ENCODE peak calls at places on chromosome 17, in five cellular contexts. T is left ventricle myocardium inferior, J is OCI-LY7, C is ovary, D is heart left ventricle. G is an unnamed sample. For H3K4me1, the result is how much of the 10 kb centered on the place peaks cover.

GRCh38 chr17:61684172-61684571 is 93.2 kb upstream of the NACA2 start:
- DNase-seq in C (no peak), T (no peak), J (no peak), D (no peak), G (no peak)

GRCh38 chr17:47663997-47664941 is 14.6 kb downstream of the KPNB1 start:
- DNase-seq in T (no peak), J (peak), C (no peak), D (no peak), G (no peak)

GRCh38 chr17:61064087-61064951 is 335.3 kb upstream of the TBX2 start:
- DNase-seq in C (no peak), T (no peak), J (no peak), D (no peak), G (no peak)

GRCh38 chr17:750431-751037 is 1.5 kb downstream of the GEMIN4 start:
- DNase-seq in T (no peak), C (no peak), J (no peak), D (no peak), G (no peak)

GRCh38 chr17:66634193-66634592 is 200.7 kb upstream of the CACNG5 start:
- DNase-seq in D (no peak), C (no peak), T (no peak), J (no peak), G (no peak)

GRCh38 chr17:58081641-58082340 is 1.4 kb upstream of the DYNLL2 start:
- DNase-seq in C (no peak), T (no peak), J (no peak), D (no peak), G (no peak)

GRCh38 chr17:81142301-81143199 is 22.8 kb upstream of the PVALEF start:
- DNase-seq in C (peak), D (peak), J (peak), T (peak), G (peak)

GRCh38 chr17:77581480-77581879 is 377.0 kb upstream of the TNRC6C start:
- DNase-seq in J (no peak), C (no peak), D (no peak), T (no peak), G (no peak)

GRCh38 chr17:51768706-51769105 is 389.8 kb downstream of the CA10 start:
- DNase-seq in C (no peak), D (no peak), J (no peak), T (no peak), G (no peak)

GRCh38 chr17:6437466-6437865 is 2.5 kb upstream of the AIPL1 start:
- DNase-seq in D (no peak), C (no peak), T (no peak), J (no peak), G (no peak)

GRCh38 chr17:7380321-7380720 is 568 bp upstream of the TNK1 start:
- DNase-seq in D (no peak), T (peak), C (peak), J (no peak), G (peak)

GRCh38 chr17:82737981-82738877 is 2.8 kb downstream of the FN3K start:
- DNase-seq in C (peak), D (peak), J (no peak), T (peak), G (peak)

GRCh38 chr17:81043725-81044427 is 8.9 kb downstream of the BAIAP2 start:
- DNase-seq in J (no peak), C (no peak), D (no peak), T (no peak), G (peak)

GRCh38 chr17:49951362-49952080 is 17.5 kb upstream of the DLX4 start:
- DNase-seq in D (no peak), T (no peak), J (no peak), C (peak), G (no peak)

GRCh38 chr17:58317421-58318064 is 11.1 kb downstream of the TSPOAP1 start:
- DNase-seq in C (peak), T (no peak), J (peak), D (peak), G (no peak)

GRCh38 chr17:63498621-63499195 is 21.8 kb downstream of the ACE start:
- DNase-seq in T (no peak), J (no peak), D (no peak), C (no peak), G (no peak)

GRCh38 chr17:51000835-51001638 is 119.6 kb downstream of the SPAG9 start:
- DNase-seq in T (no peak), J (peak), C (no peak), D (no peak), G (peak)

GRCh38 chr17:6374761-6375312 is 60.1 kb downstream of the AIPL1 start:
- DNase-seq in D (no peak), J (no peak), C (no peak), T (no peak), G (no peak)

GRCh38 chr17:77106874-77107358 is 33.9 kb upstream of the SEC14L1 start:
- DNase-seq in T (no peak), C (no peak), D (no peak), J (peak), G (no peak)

GRCh38 chr17:71969500-71969899 is 151.3 kb upstream of the SOX9 start:
- DNase-seq in D (no peak), T (no peak), C (no peak), J (no peak), G (no peak)

GRCh38 chr17:62649570-62649969 is 22.1 kb downstream of the MRC2 start:
- DNase-seq in D (no peak), T (no peak), J (no peak), C (peak), G (no peak)

GRCh38 chr17:67685351-67685750 is 32.4 kb upstream of the NOL11 start:
- DNase-seq in J (no peak), T (no peak), C (no peak), D (no peak), G (no peak)

GRCh38 chr17:32759476-32759875 is 117.4 kb downstream of the MYO1D start:
- DNase-seq in C (no peak), J (no peak), T (no peak), D (no peak), G (no peak)

GRCh38 chr17:45222273-45222993 is 748 bp downstream of the FMNL1 start:
- DNase-seq in J (peak), D (no peak), C (no peak), T (no peak), G (no peak)
- H3K4me1 ChIP-seq in J (half or more), D (under half), C (under half), T (half or more), G (half or more)

GRCh38 chr17:4173771-4174170 is 30.8 kb downstream of the CYB5D2 start:
- DNase-seq in D (no peak), J (no peak), C (no peak), T (no peak), G (no peak)
- H3K27ac ChIP-seq in D (no peak), J (no peak), C (no peak), T (no peak), G (no peak)

GRCh38 chr17:40097931-40098845 is 2.2 kb downstream of the NR1D1 start:
- DNase-seq in T (peak), D (peak), J (no peak), C (peak), G (peak)
- H3K4me1 ChIP-seq in T (half or more), D (half or more), J (half or more), C (under half), G (half or more)

DNA sequence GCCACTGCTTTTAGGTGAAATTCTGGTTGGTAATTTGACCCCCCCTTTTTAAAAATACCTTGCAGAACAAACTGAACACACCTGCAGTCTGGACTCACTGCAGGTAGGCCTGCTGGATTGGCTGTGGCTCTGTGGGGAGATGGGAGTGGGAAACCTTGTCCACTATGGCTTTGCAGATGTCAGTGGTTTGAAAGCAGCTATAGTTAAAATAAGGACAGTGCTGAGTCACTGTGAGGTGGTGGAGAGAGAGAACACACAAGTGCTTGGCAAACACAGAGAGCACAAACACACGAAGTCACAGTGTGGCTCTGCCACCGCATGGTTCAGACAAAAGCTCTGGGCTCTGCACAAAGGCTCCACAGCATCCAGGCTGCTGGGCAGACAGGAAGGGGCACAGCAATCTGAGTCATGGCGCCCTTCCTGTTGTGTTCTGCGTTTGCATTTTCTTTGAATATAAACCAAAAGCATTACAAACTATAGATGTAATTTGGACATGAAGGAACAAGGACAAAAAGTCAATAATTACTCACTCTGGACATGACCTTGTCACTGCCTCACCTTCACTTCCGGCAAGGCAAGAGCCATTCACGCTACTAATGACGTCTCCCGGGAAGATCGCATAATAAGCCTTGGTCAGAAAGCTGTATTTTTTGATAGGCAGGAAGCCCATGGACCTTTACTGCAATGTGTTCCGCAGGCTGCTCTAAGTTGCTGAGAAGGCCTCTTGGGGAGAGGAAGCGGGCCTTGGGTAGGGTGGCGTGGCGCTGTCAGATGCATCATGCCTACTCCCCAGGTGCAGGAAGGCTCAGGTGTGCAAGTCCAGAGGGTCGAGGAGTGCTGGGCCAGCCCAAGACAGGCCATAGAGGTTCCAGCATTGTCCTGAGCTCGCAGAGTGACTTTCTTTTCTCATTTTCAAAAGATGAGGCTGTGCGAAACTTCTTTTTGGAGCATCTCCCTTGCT is 60.1 kb upstream of the MED9 start:
- DNase-seq in J (no peak), T (peak), C (no peak), D (no peak), G (peak)
- H3K27ac ChIP-seq in J (no peak), T (peak), C (no peak), D (peak), G (peak)

DNA sequence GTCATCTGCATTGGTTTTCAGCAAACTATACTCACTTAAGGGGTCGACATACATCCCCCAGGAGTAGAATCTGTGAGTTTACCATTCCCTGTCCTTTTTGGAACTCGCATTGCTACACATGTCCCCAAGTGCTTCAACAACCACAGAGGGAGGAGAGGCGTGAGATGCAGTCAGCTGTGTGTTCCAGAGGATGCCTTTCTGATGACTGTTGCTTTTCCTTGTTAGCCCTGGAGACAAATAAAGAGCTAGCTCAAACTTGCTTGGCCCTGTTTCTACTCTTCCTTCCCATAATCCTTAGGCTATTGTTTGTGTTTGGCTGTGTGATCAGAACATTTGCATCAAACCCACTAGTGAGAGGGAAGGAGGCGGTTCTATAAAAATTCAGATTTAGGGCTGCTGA is 264.0 kb downstream of the ENGASE start:
- DNase-seq in D (no peak), J (peak), T (no peak), C (no peak), G (no peak)
- H3K4me1 ChIP-seq in D (under half), J (half or more), T (under half), C (under half), G (under half)

GRCh38 chr17:36665417-36665816 is 64.0 kb downstream of the MRM1 start:
- DNase-seq in J (no peak), C (no peak), T (no peak), D (no peak), G (no peak)

GRCh38 chr17:36657763-36658490 is 56.5 kb downstream of the MRM1 start:
- DNase-seq in C (no peak), T (no peak), D (no peak), J (no peak), G (no peak)

GRCh38 chr17:36661047-36661666 is 59.8 kb downstream of the MRM1 start:
- DNase-seq in J (no peak), C (no peak), T (no peak), D (peak), G (no peak)

GRCh38 chr17:36657390-36657762 is 56.0 kb downstream of the MRM1 start:
- DNase-seq in D (no peak), T (no peak), C (no peak), J (no peak), G (no peak)

DNA sequence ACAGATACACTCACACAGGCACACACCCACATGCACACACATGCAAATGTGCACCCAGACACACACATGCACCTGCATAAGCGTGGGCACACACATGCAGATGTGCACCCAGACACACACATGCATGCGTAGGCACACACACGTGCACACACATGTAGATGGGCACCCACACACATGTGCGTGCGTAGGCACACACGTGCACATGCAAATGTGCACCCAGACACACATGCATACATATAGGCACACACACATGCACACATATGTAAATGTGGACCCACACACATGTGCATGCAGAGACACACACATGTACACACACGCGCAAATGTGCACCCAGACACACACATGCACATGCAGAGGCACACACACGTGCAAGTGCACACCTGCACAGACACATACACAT is 60.3 kb downstream of the MRM1 start:
- DNase-seq in C (no peak), D (peak), T (no peak), J (no peak), G (no peak)
- H3K27ac ChIP-seq in C (no peak), D (no peak), T (no peak), J (no peak), G (no peak)

GRCh38 chr17:28737316-28737715 is 6.5 kb upstream of the TRAF4 start:
- DNase-seq in J (no peak), D (no peak), T (no peak), C (no peak), G (no peak)

GRCh38 chr17:28735242-28735722 is 6.7 kb downstream of the NEK8 start:
- DNase-seq in C (no peak), T (no peak), D (peak), J (no peak), G (no peak)

GRCh38 chr17:28740406-28741357 is 3.1 kb upstream of the TRAF4 start:
- DNase-seq in J (no peak), D (no peak), C (peak), T (no peak), G (no peak)

GRCh38 chr17:28738680-28739384 is 5.0 kb upstream of the TRAF4 start:
- DNase-seq in D (no peak), C (no peak), T (no peak), J (peak), G (no peak)

DNA sequence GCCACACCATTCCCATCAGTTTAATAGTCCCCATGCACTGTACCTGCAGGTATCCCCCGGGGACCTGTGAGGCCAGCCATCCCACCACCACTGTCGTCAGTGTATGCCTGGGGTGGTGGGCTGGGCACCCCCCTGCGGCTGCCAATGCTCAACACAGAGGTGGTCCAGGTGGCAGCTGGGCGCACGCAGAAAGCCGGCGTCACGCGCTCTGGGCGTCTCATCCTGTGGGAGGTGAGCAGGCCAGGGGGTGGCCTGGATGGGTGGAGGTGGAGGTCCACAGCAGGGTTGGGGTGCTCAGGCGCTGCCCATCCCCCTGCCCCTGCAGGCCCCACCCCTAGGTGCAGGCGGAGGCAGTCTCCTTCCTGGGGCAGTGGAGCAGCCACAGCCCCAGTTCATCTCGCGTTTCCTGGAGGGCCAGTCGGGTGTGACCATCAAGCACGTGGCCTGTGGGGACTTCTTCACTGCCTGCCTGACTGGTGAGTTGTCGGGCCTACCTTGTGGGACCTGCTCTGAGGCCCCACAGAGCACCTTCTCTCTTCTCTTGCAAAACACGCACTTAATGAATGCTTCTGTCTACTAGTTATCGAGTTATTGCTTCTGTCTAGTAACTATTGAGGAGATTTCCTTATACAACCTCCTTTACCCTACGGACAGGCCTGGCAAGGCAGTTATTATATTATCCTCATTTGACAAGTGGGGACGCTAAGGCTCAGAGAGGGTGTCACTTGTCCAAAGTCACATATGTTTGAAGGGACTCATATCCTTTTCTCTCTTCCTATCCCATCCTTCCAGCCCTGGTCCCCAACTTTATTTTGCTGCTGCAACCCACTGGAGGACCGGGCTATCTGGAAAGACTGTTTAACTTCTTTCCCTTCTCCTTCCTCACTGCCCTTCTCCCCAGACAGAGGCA is 5.8 kb upstream of the TRAF4 start:
- DNase-seq in C (no peak), T (no peak), J (peak), D (no peak), G (no peak)
- H3K4me1 ChIP-seq in C (under half), T (under half), J (half or more), D (under half), G (under half)

GRCh38 chr17:43175213-43176118 is 4.5 kb downstream of the NBR1 start:
- DNase-seq in T (no peak), D (no peak), J (no peak), C (no peak), G (no peak)
- H3K27ac ChIP-seq in T (peak), D (peak), J (no peak), C (no peak), G (no peak)

DNA sequence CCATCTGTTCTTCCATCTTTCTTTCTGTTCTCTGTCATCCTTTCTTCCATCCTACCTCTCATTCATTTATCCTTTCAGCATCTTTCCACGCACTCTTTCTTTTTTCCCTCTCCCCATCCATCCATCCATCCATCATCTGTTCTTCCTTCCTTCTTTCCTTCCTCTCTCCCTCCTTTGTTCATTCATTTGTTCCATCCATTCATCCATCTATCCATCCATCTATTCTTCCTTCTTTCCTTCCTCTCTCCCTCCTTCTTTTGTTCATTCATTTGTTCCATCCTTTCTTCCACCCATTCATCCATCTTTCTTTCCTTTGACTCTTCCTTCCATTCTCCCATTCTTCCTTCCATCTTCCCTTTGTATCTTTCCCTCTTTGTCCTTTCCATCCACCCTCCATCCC is 39.2 kb downstream of the ARHGAP23 start:
- DNase-seq in C (no peak), D (no peak), T (no peak), J (no peak), G (no peak)
- H3K4me1 ChIP-seq in C (under half), D (under half), T (half or more), J (under half), G (half or more)

GRCh38 chr17:15947331-15947730 is 2.4 kb downstream of the ADORA2B start:
- DNase-seq in J (no peak), D (no peak), C (no peak), T (no peak), G (no peak)
- H3K27ac ChIP-seq in J (no peak), D (peak), C (no peak), T (peak), G (peak)